ENCODE peak calls at places on chromosomes 3 and 15, in seven cellular contexts. C is ovary, V is fibroblast of lung, T is psoas muscle, H is upper lobe of right lung, D is heart right ventricle, A is cardiac muscle cell. O is an unnamed sample.

GRCh38 chr3:179533274-179533673 is 29.5 kb upstream of the ACTL6A start:
- DNase-seq in V (no peak), D (no peak), A (no peak), H (no peak), T (no peak), C (no peak), O (no peak)

GRCh38 chr15:82047493-82048446 is 2.0 kb upstream of the MEX3B start:
- DNase-seq in T (no peak), A (peak), H (no peak), C (peak), V (peak), D (peak), O (no peak)

GRCh38 chr15:48040166-48040817 is 80.5 kb upstream of the SLC24A5 start:
- DNase-seq in H (no peak), D (no peak), T (no peak), V (peak), A (peak), C (no peak), O (no peak)

GRCh38 chr3:102756706-102757105 is 321.9 kb downstream of the ZPLD1 start:
- DNase-seq in D (no peak), T (no peak), V (no peak), A (no peak), H (no peak), C (no peak), O (no peak)

GRCh38 chr15:98160236-98160635 is 199.7 kb downstream of the ARRDC4 start:
- DNase-seq in C (no peak), T (no peak), D (no peak), A (no peak), H (no peak), V (no peak), O (no peak)

GRCh38 chr3:66747251-66747650 is 246.4 kb upstream of the LRIG1 start:
- DNase-seq in V (no peak), A (no peak), H (no peak), C (no peak), D (no peak), T (no peak), O (no peak)

GRCh38 chr15:79060175-79060574 is 30.4 kb downstream of the RASGRF1 start:
- DNase-seq in A (no peak), T (no peak), V (no peak), C (no peak), D (no peak), H (no peak), O (no peak)

GRCh38 chr3:46607603-46608028 is 4.7 kb upstream of the FAM240A start:
- DNase-seq in C (no peak), A (peak), H (no peak), D (no peak), V (no peak), T (peak), O (no peak)

GRCh38 chr3:122063908-122064307 is 8.7 kb downstream of the CD86 start:
- DNase-seq in T (no peak), C (no peak), H (no peak), V (no peak), A (no peak), D (no peak), O (no peak)

GRCh38 chr3:122183521-122183892 is at the start of gene CASR:
- DNase-seq in H (peak), A (peak), C (no peak), T (no peak), D (no peak), V (no peak), O (peak)

GRCh38 chr3:11995061-11995460 is 9.1 kb upstream of the SYN2 start:
- DNase-seq in C (no peak), H (no peak), D (no peak), A (no peak), T (no peak), V (no peak), O (no peak)

GRCh38 chr15:35141743-35142356 is 56.8 kb upstream of the NANOGP8 start:
- DNase-seq in C (no peak), A (peak), T (no peak), D (no peak), H (no peak), V (peak), O (no peak)

GRCh38 chr3:125129512-125129962 is 73.7 kb upstream of the HEG1 start:
- DNase-seq in T (peak), C (no peak), V (peak), D (no peak), A (peak), H (no peak), O (no peak)

GRCh38 chr15:99059010-99059981 is 45.6 kb upstream of the SYNM start:
- DNase-seq in T (peak), V (peak), A (peak), C (peak), D (peak), H (peak), O (peak)

GRCh38 chr15:87944051-87944450 is 312.5 kb downstream of the NTRK3 start:
- DNase-seq in T (no peak), A (no peak), V (peak), D (no peak), C (no peak), H (no peak), O (no peak)

GRCh38 chr15:50148362-50148963 is 29.4 kb upstream of the ATP8B4 start:
- DNase-seq in C (no peak), V (peak), T (no peak), A (peak), H (no peak), D (no peak), O (peak)

GRCh38 chr15:52609593-52609992 is 40.8 kb upstream of the ARPP19 start:
- DNase-seq in D (no peak), T (no peak), H (no peak), C (no peak), A (no peak), V (no peak), O (no peak)

GRCh38 chr15:35271371-35272043 is 186.4 kb upstream of the NANOGP8 start:
- DNase-seq in D (no peak), C (no peak), A (no peak), H (no peak), T (no peak), V (peak), O (no peak)

GRCh38 chr3:154121236-154122095 is at the start of gene ARHGEF26:
- DNase-seq in T (peak), H (peak), A (peak), V (peak), D (peak), C (peak), O (peak)

GRCh38 chr3:88113311-88114162 is 36.2 kb upstream of the C3orf38 start:
- DNase-seq in C (no peak), H (no peak), D (peak), A (peak), V (peak), T (no peak), O (peak)

GRCh38 chr3:76349715-76350480 is 564.5 kb upstream of the ZNF717 start:
- DNase-seq in A (no peak), T (no peak), H (no peak), V (no peak), D (no peak), C (no peak), O (no peak)

GRCh38 chr3:31567036-31567435 is 34.3 kb downstream of the STT3B start:
- DNase-seq in D (no peak), T (no peak), C (no peak), H (no peak), V (no peak), A (no peak), O (peak)

GRCh38 chr15:69615756-69616155 is 163.1 kb downstream of the RPLP1 start:
- DNase-seq in T (no peak), A (no peak), D (no peak), H (no peak), V (no peak), C (no peak), O (no peak)

GRCh38 chr15:65595960-65596359 is 15.0 kb downstream of the INTS14 start:
- DNase-seq in T (no peak), A (peak), D (no peak), V (no peak), H (no peak), C (no peak), O (peak)

GRCh38 chr3:100525753-100526612 is 33.6 kb downstream of the TMEM45A start:
- DNase-seq in D (no peak), V (peak), C (no peak), H (no peak), T (no peak), A (peak), O (peak)

GRCh38 chr3:100257601-100258000 is 3.2 kb upstream of the TBC1D23 start:
- DNase-seq in H (no peak), D (no peak), A (peak), C (no peak), V (peak), T (peak), O (no peak)

GRCh38 chr3:170076715-170077238 is 39.0 kb downstream of the GPR160 start:
- DNase-seq in T (no peak), H (no peak), C (no peak), V (peak), A (peak), D (no peak), O (no peak)

GRCh38 chr3:5806192-5806591 is 618.7 kb downstream of the EDEM1 start:
- DNase-seq in T (no peak), A (no peak), D (no peak), V (no peak), H (no peak), C (no peak), O (no peak)

GRCh38 chr3:113536627-113537101 is 4.3 kb downstream of the SIDT1 start:
- DNase-seq in C (no peak), A (peak), D (no peak), H (no peak), V (no peak), T (no peak), O (peak)

GRCh38 chr15:74642328-74642723 is 26.7 kb downstream of the CLK3 start:
- DNase-seq in H (no peak), D (no peak), V (no peak), C (no peak), A (no peak), T (no peak), O (peak)

GRCh38 chr15:63918317-63918672 is 84.5 kb upstream of the HERC1 start:
- DNase-seq in A (no peak), H (no peak), T (no peak), D (no peak), V (no peak), C (no peak), O (no peak)

GRCh38 chr3:59237121-59237520 is 187.3 kb upstream of the CFAP20DC start:
- DNase-seq in C (no peak), T (no peak), H (no peak), D (no peak), A (no peak), V (peak), O (no peak)
- TF ChIP-seq CTCF in C (no peak), T (no peak), H (no peak), D (no peak), A (no peak), V (no peak), O (no peak)

DNA sequence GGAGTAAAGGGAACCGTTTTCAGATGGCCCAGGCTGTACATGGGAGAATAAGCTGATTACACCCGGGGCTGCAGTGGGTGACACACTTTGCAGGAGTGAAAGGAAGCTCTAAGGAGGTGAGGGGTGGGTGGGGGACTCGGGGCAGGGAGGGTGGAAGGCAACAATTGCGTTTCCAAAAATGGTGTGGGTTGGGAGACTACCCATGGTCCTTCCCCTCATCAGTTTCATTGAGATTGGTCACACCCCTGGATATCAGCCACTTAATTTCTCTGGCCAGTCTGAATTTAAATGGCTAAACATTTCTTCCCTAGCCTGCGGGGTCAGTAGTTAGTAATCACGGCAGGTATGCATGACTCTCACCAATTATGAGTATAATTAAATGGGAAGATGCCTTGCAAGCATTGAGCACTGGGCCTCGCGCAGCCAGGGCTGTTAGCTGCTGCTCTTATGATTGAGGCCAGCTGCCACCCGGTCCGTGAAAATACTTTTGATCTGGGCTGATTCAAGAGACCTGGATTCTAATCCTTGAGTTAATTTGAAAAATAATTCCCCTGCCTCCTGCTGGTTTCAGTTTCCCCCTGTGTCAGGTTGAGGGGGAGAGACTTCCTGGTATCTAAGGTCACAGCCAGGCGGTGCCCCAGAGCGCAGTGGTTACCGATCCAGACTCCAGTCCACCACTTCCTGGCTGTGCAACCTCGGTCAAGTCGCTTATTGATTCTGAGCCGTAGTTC is 23.3 kb downstream of the SLC6A6 start:
- DNase-seq in A (no peak), V (peak), C (no peak), H (peak), T (no peak), D (no peak), O (peak)
- TF ChIP-seq CTCF in A (no peak), V (no peak), C (no peak), H (peak), T (no peak), D (no peak), O (no peak)

DNA sequence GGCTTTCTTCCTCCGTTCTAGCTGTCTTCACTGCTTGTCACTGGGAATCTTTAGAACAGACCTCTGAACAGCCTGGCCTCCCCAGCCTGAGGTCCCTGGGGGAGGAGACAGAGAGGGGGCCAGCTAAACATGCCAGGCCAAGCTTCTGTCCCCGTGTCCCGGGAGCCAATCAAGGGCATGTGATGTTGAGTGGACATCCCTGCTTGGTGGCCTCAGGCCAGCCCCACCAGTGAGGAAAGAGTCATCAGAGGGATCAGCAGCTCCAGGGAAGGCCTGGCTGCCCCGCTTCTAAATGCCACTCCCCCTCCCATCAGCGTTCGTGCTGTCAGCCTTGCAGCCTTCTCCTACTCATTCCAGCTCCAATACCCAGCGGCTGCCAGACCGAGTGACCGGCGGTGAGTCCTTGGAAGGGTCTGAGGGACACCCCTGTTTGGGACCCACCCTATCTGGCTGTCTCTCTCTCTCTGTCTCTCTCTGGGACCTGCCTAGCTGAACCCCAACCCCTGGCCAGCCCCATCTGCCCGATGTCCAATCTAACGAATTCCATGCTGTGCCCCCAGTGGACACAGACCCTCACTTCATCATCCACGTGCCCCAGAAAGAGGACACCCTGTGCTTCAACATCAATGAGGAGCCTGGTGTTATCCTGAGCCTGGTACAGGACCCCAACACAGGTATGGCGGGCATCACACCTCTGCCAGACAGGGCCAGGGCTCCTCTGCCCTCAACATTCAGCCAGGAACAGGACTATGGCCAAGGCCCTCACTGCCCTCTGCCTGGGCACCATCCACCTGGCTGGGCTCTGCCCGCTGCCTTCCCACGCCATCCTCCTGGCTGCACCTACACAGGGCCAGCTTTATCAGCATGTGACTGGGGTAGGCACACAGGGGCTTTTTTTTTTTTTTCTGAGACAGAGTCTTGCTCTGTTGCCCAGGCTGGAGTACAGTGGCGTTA is 6.6 kb upstream of the ITIH3 start:
- DNase-seq in V (no peak), D (no peak), C (no peak), H (no peak), A (no peak), T (peak), O (no peak)
- TF ChIP-seq CTCF in V (no peak), D (no peak), C (no peak), H (no peak), A (no peak), T (no peak), O (no peak)

DNA sequence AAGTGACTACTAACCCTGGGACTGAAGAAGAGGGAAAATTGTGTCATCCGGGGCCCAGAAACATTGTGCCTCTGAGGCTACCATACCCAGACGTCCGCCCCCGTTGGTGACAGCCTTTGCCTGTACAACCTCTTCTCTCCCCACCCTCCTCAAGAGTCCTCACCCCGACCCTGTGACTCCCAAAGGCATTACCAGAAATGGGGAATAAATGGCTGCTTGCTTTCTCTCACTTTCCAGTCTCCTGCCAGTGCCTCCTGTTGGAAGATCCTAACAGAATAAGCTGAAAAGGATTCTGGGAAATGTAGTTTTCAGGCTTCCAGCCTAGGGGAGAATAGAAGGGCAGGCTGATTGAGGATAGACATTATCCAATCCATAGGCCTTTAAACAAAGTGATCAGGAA is 30.8 kb upstream of the SLC25A36 start:
- DNase-seq in A (peak), H (no peak), T (no peak), V (no peak), C (no peak), D (no peak), O (no peak)
- TF ChIP-seq CTCF in A (peak), H (no peak), T (no peak), V (peak), C (no peak), D (peak), O (no peak)

DNA sequence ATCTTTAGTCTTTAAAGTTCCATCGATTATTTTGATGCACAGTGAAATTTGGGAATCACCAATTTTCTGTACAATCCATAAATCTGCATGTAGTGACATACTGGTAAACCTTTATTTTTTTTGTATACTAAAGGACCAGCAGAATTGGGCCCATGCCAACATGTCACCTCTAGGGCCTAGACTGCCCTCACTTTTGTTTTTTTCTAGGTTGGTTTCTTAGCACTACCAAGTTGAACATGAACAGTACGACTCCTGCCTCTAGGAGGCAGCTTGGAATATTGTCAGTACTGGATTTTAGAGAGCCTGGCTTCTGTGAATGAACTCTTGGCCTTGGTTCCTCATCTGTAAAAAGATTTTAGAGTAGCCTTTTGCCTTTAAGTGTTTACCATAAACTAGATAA is 32.3 kb downstream of the NKIRAS1 start:
- DNase-seq in V (no peak), C (no peak), H (no peak), D (no peak), A (no peak), T (no peak), O (no peak)
- TF ChIP-seq CTCF in V (peak), C (no peak), H (peak), D (peak), A (peak), T (peak), O (no peak)

GRCh38 chr3:157542711-157543485 is 39.7 kb upstream of the VEPH1 start:
- DNase-seq in A (peak), T (peak), V (peak), C (peak), H (peak), D (peak), O (peak)
- TF ChIP-seq CTCF in A (peak), T (no peak), V (peak), C (no peak), H (no peak), D (no peak), O (peak)

DNA sequence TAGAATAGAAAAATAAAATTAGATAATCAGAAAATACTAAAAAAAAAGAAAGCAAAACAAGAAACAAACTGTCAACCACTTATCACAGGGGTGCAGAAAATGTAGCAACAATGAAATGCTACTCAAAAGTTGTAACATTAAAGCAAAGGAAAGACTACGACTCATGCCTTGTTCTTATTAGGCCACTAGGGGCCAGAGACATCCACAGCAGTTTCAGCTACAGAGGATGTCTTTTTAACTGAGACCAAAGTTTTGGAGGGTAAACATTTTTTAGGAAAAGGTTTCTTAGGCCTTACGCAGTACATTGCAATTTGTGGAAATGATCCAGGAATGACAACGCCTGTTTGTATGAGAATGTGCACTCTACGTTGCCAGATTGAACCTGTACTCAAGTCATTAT is 15.4 kb upstream of the CADM2 start:
- DNase-seq in D (no peak), T (no peak), V (no peak), C (no peak), A (no peak), H (no peak), O (no peak)
- TF ChIP-seq CTCF in D (no peak), T (peak), V (no peak), C (no peak), A (no peak), H (no peak), O (no peak)

GRCh38 chr3:38496131-38496910 is at the start of gene EXOG:
- DNase-seq in D (peak), H (peak), C (peak), A (peak), V (peak), T (peak), O (peak)
- TF ChIP-seq CTCF in D (peak), H (peak), C (peak), A (peak), V (peak), T (peak), O (peak)

GRCh38 chr3:60841355-60841754 is 409.9 kb downstream of the FHIT start:
- DNase-seq in A (peak), C (no peak), D (no peak), V (peak), T (no peak), H (no peak), O (no peak)
- TF ChIP-seq CTCF in A (no peak), C (no peak), D (no peak), V (no peak), T (no peak), H (no peak), O (no peak)

GRCh38 chr3:20182206-20182605 is 3.8 kb downstream of the SGO1 start:
- DNase-seq in C (no peak), T (no peak), A (no peak), V (no peak), D (no peak), H (no peak), O (no peak)

GRCh38 chr3:20185364-20185732 is 658 bp downstream of the SGO1 start:
- DNase-seq in C (no peak), A (peak), H (no peak), V (peak), D (no peak), T (no peak), O (peak)

GRCh38 chr3:20181276-20181675 is 4.7 kb downstream of the SGO1 start:
- DNase-seq in H (no peak), T (no peak), C (no peak), D (no peak), A (no peak), V (no peak), O (no peak)

GRCh38 chr3:20186600-20187004 is 596 bp upstream of the SGO1 start:
- DNase-seq in D (no peak), C (no peak), H (no peak), V (no peak), A (no peak), T (no peak), O (no peak)

GRCh38 chr3:20185733-20186599 is at the start of gene SGO1:
- DNase-seq in A (peak), V (peak), H (peak), C (peak), D (peak), T (peak), O (peak)
- TF ChIP-seq CTCF in A (peak), V (no peak), H (no peak), C (no peak), D (no peak), T (no peak), O (no peak)